ENCODE peak calls at places on chromosomes 11 and 22, in eight cellular contexts. H is K562, N is SW 1271, S is LHCN-M2, J is coronary artery, C is myocyte, I is substantia nigra, T is NCI-H69. O is an unnamed sample.

GRCh38 chr11:75276696-75277095 is 36.1 kb downstream of the TPBGL start:
- DNase-seq in T (peak), C (no peak), N (no peak), I (no peak), H (no peak), J (no peak), S (no peak), O (peak)

GRCh38 chr22:43213066-43213465 is 26.1 kb upstream of the TTLL12 start:
- DNase-seq in T (no peak), N (no peak), S (no peak), H (peak), J (no peak), I (no peak), C (no peak), O (no peak)

GRCh38 chr11:27904358-27905055 is 203.4 kb downstream of the KIF18A start:
- DNase-seq in T (no peak), C (peak), I (no peak), N (no peak), H (no peak), J (no peak), S (peak), O (no peak)

GRCh38 chr11:67304511-67305113 is 1.3 kb downstream of the SSH3 start:
- DNase-seq in J (peak), N (no peak), T (peak), S (no peak), H (no peak), C (no peak), I (no peak), O (no peak)

GRCh38 chr11:2759228-2760195 is 59.7 kb upstream of the KCNQ1OT1 start:
- DNase-seq in S (no peak), T (no peak), J (peak), N (no peak), H (no peak), C (no peak), I (no peak), O (no peak)

GRCh38 chr11:8777907-8778767 is 95.5 kb downstream of the RPL27A start:
- DNase-seq in J (no peak), S (peak), I (no peak), T (peak), N (no peak), H (no peak), C (peak), O (no peak)

GRCh38 chr22:50072167-50072555 is 13.1 kb downstream of the MLC1 start:
- DNase-seq in N (no peak), J (no peak), S (no peak), C (no peak), I (no peak), H (no peak), T (no peak), O (no peak)

GRCh38 chr22:20423636-20424511 is 13.8 kb downstream of the SCARF2 start:
- DNase-seq in C (no peak), N (no peak), I (no peak), J (no peak), H (no peak), T (no peak), S (no peak), O (no peak)

GRCh38 chr11:73236205-73236765 is 18.2 kb downstream of the P2RY2 start:
- DNase-seq in H (no peak), N (no peak), T (no peak), J (no peak), I (no peak), S (no peak), C (no peak), O (no peak)

GRCh38 chr11:119509969-119510401 is 87.0 kb upstream of the THY1 start:
- DNase-seq in H (peak), N (peak), S (peak), T (peak), I (no peak), C (peak), J (no peak), O (peak)

GRCh38 chr11:13343931-13344717 is 66.5 kb downstream of the BMAL1 start:
- DNase-seq in J (no peak), N (peak), S (peak), I (no peak), C (peak), T (peak), H (peak), O (peak)

GRCh38 chr22:37178350-37179125 is 9.5 kb downstream of the C1QTNF6 start:
- DNase-seq in S (no peak), C (peak), T (no peak), H (no peak), I (no peak), J (no peak), N (no peak), O (no peak)

GRCh38 chr11:37320921-37321320 is 722.9 kb upstream of the RAG2 start:
- DNase-seq in N (no peak), C (no peak), S (peak), T (no peak), H (no peak), I (no peak), J (no peak), O (peak)

GRCh38 chr11:132941024-132941646 is 591.2 kb downstream of the OPCML start:
- DNase-seq in S (peak), H (peak), C (peak), N (peak), I (no peak), J (no peak), T (peak), O (peak)

GRCh38 chr11:12137938-12138731 is 27.7 kb downstream of the MICAL2 start:
- DNase-seq in H (no peak), J (peak), C (peak), S (peak), T (no peak), I (no peak), N (no peak), O (peak)

GRCh38 chr11:118870396-118871343 is 13.0 kb upstream of the CXCR5 start:
- DNase-seq in N (no peak), T (no peak), H (no peak), C (peak), I (peak), J (peak), S (peak), O (peak)

GRCh38 chr11:107704432-107704831 is 7.4 kb downstream of the SLN start:
- DNase-seq in S (peak), J (no peak), C (no peak), T (no peak), H (no peak), I (no peak), N (no peak), O (no peak)

O was measured in DMS53.